ENCODE peak calls at places on chromosomes 11 and 22, in nine cellular contexts. M, D, J, S, C, H, Q, O and K are unnamed samples.

GRCh38 chr11:1691027-1691877 is 5.7 kb upstream of the KRTAP5-6 start:
- DNase-seq in O (no peak), J (no peak), H (no peak), C (no peak), D (no peak), S (no peak), M (no peak), Q (no peak), K (no peak)

GRCh38 chr22:48103126-48103875 is 1340.9 kb downstream of the TBC1D22A start:
- DNase-seq in J (no peak), C (no peak), H (no peak), M (no peak), S (no peak), Q (no peak), O (no peak), D (no peak), K (peak)

GRCh38 chr22:23501244-23501643 is 78.8 kb downstream of the IGLL1 start:
- DNase-seq in Q (no peak), S (no peak), J (no peak), C (no peak), D (no peak), M (no peak), O (no peak), H (no peak), K (no peak)

GRCh38 chr11:73914284-73914683 is 36.5 kb upstream of the DNAJB13 start:
- DNase-seq in D (no peak), Q (no peak), O (no peak), M (no peak), S (no peak), H (no peak), J (no peak), C (no peak), K (no peak)

GRCh38 chr11:68137833-68138232 is 16.6 kb upstream of the CHKA start:
- DNase-seq in J (no peak), D (no peak), C (no peak), H (no peak), S (no peak), O (no peak), Q (no peak), M (no peak), K (no peak)

GRCh38 chr11:4677948-4678347 is 19.7 kb downstream of the OR51E2 start:
- DNase-seq in O (no peak), D (no peak), Q (no peak), J (no peak), M (no peak), C (no peak), S (peak), H (no peak), K (no peak)

GRCh38 chr22:24417200-24417599 is 10.2 kb upstream of the ADORA2A start:
- DNase-seq in O (no peak), C (no peak), M (no peak), S (no peak), H (no peak), D (no peak), Q (no peak), J (peak), K (no peak)

GRCh38 chr11:15374418-15374817 is 259.7 kb downstream of the INSC start:
- DNase-seq in C (no peak), D (no peak), J (no peak), Q (no peak), O (no peak), M (no peak), S (no peak), H (no peak), K (no peak)

GRCh38 chr22:21593406-21594232 is 26.1 kb downstream of the UBE2L3 start:
- DNase-seq in O (no peak), H (no peak), S (no peak), D (no peak), M (no peak), J (peak), C (no peak), Q (no peak), K (peak)